ENCODE peak calls at places on chromosomes 7 and 10, in nine cellular contexts. G is AG09309; X is fibroblast of mammary gland; F is ovary; A is GM23338; T is HCT116; U is kidney; R is central memory CD4-positive, alpha-beta T cell; V is stimulated activated CD4-positive, alpha-beta T cell treated with anti-CD3 and anti-CD28 coated beads, Interleukin-15, amount 100 ng/mL, for 24 hours. Y is an unnamed sample.

GRCh38 chr7:48016641-48017040 is 12.3 kb downstream of the SUN3 start:
- DNase-seq in V (no peak), U (no peak), F (no peak), T (no peak), A (no peak), R (no peak), G (no peak), X (no peak), Y (no peak)

GRCh38 chr7:2860627-2861133 is 16.6 kb upstream of the GNA12 start:
- DNase-seq in X (no peak), G (no peak), A (no peak), T (no peak), V (no peak), R (no peak), F (no peak), U (peak), Y (no peak)

GRCh38 chr10:102649770-102650654 is 5.7 kb downstream of the TRIM8 start:
- DNase-seq in A (peak), U (peak), G (no peak), F (no peak), V (no peak), T (no peak), R (no peak), X (no peak), Y (no peak)

GRCh38 chr7:100642534-100642907 is 1.2 kb upstream of the TFR2 start:
- DNase-seq in F (no peak), U (no peak), X (no peak), V (peak), R (no peak), G (no peak), A (peak), T (no peak), Y (no peak)

GRCh38 chr7:151083071-151083823 is at the start of gene TMUB1:
- DNase-seq in G (no peak), A (peak), V (peak), T (no peak), F (peak), X (peak), R (peak), U (peak), Y (peak)

GRCh38 chr7:139867847-139868246 is 38.8 kb downstream of the TBXAS1 start:
- DNase-seq in X (no peak), A (no peak), T (no peak), U (no peak), F (no peak), R (no peak), V (no peak), G (no peak), Y (no peak)

GRCh38 chr10:70602665-70603438 is at the start of gene PRF1:
- DNase-seq in V (peak), T (no peak), F (no peak), X (no peak), A (no peak), G (no peak), U (peak), R (peak), Y (no peak)

GRCh38 chr7:130144632-130145171 is 60.5 kb downstream of the TMEM209 start:
- DNase-seq in G (peak), U (peak), A (no peak), X (peak), T (peak), F (no peak), R (no peak), V (no peak), Y (peak)

GRCh38 chr7:99098824-99099498 is 44.9 kb downstream of the SMURF1 start:
- DNase-seq in A (peak), V (no peak), U (no peak), G (no peak), R (no peak), X (peak), T (peak), F (no peak), Y (peak)

GRCh38 chr10:71651953-71652352 is 67.6 kb downstream of the C10orf105 start:
- DNase-seq in U (no peak), X (no peak), V (no peak), T (no peak), G (no peak), R (no peak), A (no peak), F (no peak), Y (no peak)

GRCh38 chr7:21261627-21262564 is 166.0 kb upstream of the SP4 start:
- DNase-seq in X (peak), V (peak), G (no peak), A (peak), F (no peak), U (no peak), T (peak), R (peak), Y (peak)

GRCh38 chr7:158650821-158651225 is 53.8 kb downstream of the NCAPG2 start:
- DNase-seq in A (no peak), U (no peak), R (no peak), V (no peak), G (peak), F (no peak), X (peak), T (no peak), Y (no peak)